ENCODE peak calls at places on chromosomes 16 and 17, in five cellular contexts. P is IMR-90, K is cardiac muscle cell, W is lower lobe of right lung, Z is Peyer's patch. A is an unnamed sample.
A peak's percentile ranks its signal among the peaks of the same experiment; 100 is the strongest.

GRCh38 chr16:57637020-57637419 is 8.6 kb downstream of the ADGRG1 start:
- DNase-seq in P (no peak), K (peak; percentile 47), Z (no peak), W (no peak), A (no peak)

GRCh38 chr17:8904201-8904600 is 36.7 kb upstream of the PIK3R6 start:
- DNase-seq in P (no peak), Z (no peak), W (no peak), K (no peak), A (no peak)

GRCh38 chr16:77596243-77596642 is 126.1 kb upstream of the NUDT7 start:
- DNase-seq in Z (no peak), K (peak; percentile 55), P (peak; percentile 1), W (no peak), A (no peak)

GRCh38 chr17:75500419-75501216 is 14.7 kb downstream of the CASKIN2 start:
- DNase-seq in Z (no peak), P (no peak), K (no peak), W (peak; percentile 37), A (no peak)

GRCh38 chr17:79065105-79065670 is 9.4 kb upstream of the ENGASE start:
- DNase-seq in P (peak; percentile 32), Z (peak; percentile 51), K (peak; percentile 54), W (no peak), A (no peak)

GRCh38 chr17:56939869-56940484 is 20.9 kb downstream of the COIL start:
- DNase-seq in Z (no peak), K (peak; percentile 75), P (peak; percentile 62), W (no peak), A (no peak)

GRCh38 chr16:74699666-74700065 is 996 bp downstream of the MLKL start:
- DNase-seq in W (no peak), K (no peak), P (no peak), Z (no peak), A (no peak)

GRCh38 chr16:4883501-4883900 is 36.2 kb downstream of the UBN1 start:
- DNase-seq in W (peak; percentile 39), K (no peak), Z (no peak), P (no peak), A (peak; percentile 41)

GRCh38 chr17:4948997-4949320 is 629 bp upstream of the PFN1 start:
- DNase-seq in W (peak; percentile 90), P (peak; percentile 89), K (peak; percentile 95), Z (peak; percentile 91), A (peak; percentile 92)

GRCh38 chr17:38605852-38606645 is at the start of gene SRCIN1:
- DNase-seq in W (peak; percentile 71), P (peak; percentile 2), Z (peak; percentile 81), K (peak; percentile 13), A (peak; percentile 70)

GRCh38 chr16:19177111-19177747 is 9.2 kb downstream of the SYT17 start:
- DNase-seq in Z (no peak), W (no peak), P (no peak), K (no peak), A (no peak)

GRCh38 chr17:42200702-42201101 is 6.4 kb upstream of the GHDC start:
- DNase-seq in P (no peak), Z (no peak), K (peak; percentile 89), W (no peak), A (no peak)

GRCh38 chr16:77430360-77430759 is 4.5 kb downstream of the ADAMTS18 start:
- DNase-seq in W (no peak), Z (no peak), K (no peak), P (no peak), A (no peak)

DNA sequence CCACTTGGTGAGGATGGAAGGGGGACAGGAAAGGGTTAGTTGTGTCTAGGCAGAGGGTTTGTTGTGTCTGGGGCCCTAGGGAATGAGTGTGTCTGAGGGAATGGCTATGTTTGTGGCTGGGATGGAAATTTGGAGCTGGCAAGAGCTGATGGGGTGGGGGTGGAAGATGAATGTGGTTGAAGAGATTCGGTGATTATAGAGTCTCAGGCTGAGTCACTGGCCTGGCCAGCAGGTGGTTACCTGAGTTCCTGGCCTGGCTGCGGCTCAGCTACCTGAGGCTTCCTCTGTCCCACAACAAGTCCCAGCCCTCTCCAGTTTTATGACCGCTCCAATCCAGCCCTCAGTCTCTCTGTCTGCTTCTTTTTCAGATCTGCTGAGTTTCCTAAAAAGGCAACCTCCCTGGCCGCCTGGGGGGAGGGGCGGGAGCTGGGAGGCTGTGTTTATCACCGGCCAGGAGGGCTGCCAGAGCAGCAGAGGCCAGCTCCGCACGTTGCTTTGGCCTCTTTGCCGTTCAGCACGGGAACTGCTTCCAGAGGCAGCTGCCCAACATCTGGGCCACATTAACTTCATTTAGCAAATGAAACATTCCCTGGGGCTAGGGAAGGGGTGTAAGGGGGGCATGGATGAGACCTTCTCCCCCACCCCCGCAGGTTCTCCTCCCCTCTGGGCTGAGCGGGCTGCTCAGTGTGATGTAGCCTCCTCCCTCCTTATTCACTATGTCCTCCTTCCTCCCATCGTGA is 21.8 kb downstream of the ITGB3 start:
- DNase-seq in W (peak; percentile 59), P (peak; percentile 84), K (peak; percentile 89), Z (peak; percentile 63), A (peak; percentile 93)
- H3K4me1 ChIP-seq in W (peaks cover 57% of the 10 kb centered on the region), P (peaks cover 49% of the 10 kb centered on the region), K (peaks cover 30% of the 10 kb centered on the region), Z (peaks cover 18% of the 10 kb centered on the region), A (peaks cover 48% of the 10 kb centered on the region)

GRCh38 chr16:85607331-85607765 is 5.8 kb upstream of the GSE1 start:
- DNase-seq in Z (peak; percentile 57), W (no peak), K (peak; percentile 34), P (no peak), A (no peak)

GRCh38 chr16:85604145-85604705 is 8.9 kb upstream of the GSE1 start:
- DNase-seq in Z (no peak), K (no peak), P (no peak), W (no peak), A (no peak)

GRCh38 chr16:85606920-85607319 is 6.2 kb upstream of the GSE1 start:
- DNase-seq in K (no peak), W (no peak), P (no peak), Z (no peak), A (no peak)

GRCh38 chr16:85605912-85606841 is 6.9 kb upstream of the GSE1 start:
- DNase-seq in P (no peak), W (no peak), K (no peak), Z (no peak), A (no peak)

DNA sequence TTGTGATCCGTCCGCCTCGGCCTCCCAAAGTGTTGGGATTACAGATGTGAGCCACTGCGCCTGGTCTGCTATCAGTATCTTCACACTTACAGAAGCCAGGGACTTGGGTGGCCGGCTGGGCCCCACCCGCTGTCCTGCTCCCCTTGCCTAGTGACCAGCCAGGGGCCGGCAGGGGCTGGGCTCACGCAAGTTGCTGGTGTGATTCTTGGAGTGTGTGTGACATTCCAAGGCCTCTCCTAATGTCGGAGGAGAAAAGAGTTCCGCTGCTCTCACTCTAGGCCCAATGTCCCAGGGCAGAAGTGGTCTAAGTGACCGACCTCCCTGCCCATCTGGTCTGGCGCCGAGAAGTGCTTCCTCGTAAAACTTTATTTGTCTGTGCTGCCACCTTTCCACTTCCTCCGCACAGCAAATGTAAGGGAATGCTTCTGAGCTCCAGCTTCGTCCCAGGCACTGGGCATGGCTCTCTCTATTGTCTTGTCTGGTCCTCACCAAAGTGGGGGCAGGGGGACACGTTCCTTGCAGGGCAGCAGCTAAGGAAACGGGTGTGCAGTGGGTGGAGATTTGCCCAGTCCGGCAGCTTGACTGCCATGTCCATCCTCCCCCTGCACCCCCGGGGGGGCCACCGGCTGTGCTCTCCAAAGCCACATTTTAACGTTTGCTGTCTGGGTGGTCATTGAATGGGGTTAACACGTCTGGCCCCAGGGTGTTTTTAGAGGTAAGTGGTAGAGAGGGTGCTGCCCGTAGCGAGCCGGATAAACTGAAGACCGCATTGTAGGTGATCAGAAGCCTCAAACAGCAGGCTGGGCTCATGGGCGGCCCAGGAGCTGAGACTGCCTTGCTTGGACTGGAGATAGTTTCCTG is 7.8 kb upstream of the GSE1 start:
- DNase-seq in W (no peak), P (no peak), Z (no peak), K (no peak), A (no peak)
- H3K36me3 ChIP-seq in W (no peaks in the 10 kb centered on the region), P (no peaks in the 10 kb centered on the region), Z (no peaks in the 10 kb centered on the region), K (no peaks in the 10 kb centered on the region), A (no peaks in the 10 kb centered on the region)

DNA sequence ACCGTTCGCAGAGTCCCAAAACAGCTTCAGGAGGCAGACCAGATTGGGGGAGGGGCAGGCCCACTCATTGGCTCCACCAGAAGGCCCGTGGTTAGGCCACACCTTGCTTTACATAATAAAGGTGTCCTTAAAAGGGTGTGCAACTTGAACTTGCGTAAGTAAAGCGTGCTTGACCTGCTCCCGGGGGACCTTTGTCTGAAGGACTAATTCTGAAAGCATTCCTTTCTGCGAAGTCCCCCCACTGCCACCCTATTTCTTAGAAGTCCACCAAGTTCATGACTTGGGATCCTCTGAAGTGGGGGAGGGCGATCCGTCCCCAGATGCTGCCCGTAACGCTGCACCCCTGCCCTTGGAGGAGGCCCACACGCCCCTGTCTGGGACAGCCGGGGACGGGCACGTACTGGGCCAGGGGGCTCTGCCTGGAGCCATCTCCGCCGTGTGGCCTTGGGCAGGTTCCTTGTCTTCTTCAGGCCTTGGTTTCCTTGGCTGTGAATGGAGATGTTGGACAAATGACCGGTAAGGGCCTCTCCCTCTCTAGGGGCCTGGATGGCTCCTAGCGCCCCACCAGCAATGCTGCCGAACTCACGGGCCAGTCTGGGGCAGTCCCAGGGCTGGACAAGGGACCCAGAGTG is 823 bp upstream of the ZNF469 start:
- DNase-seq in K (no peak), W (peak; percentile 77), Z (no peak), P (no peak), A (peak; percentile 39)
- H3K27ac ChIP-seq in K (no peak overlapping the region), W (no peak overlapping the region), Z (no peak overlapping the region), P (peak overlapping the region; percentile 98), A (no peak overlapping the region)

GRCh38 chr17:50196036-50196435 is 5.4 kb downstream of the COL1A1 start:
- DNase-seq in Z (no peak), W (no peak), K (no peak), P (peak; percentile 30), A (peak; percentile 39)

GRCh38 chr17:50195196-50195865 is 6.1 kb downstream of the COL1A1 start:
- DNase-seq in P (peak; percentile 74), W (peak; percentile 31), Z (no peak), K (peak; percentile 67), A (peak; percentile 24)

GRCh38 chr17:50196826-50197225 is 4.6 kb downstream of the COL1A1 start:
- DNase-seq in K (peak; percentile 62), W (no peak), Z (no peak), P (peak; percentile 84), A (peak; percentile 59)

GRCh38 chr17:50192873-50193274 is 8.6 kb downstream of the COL1A1 start:
- DNase-seq in P (no peak), W (no peak), K (no peak), Z (no peak), A (no peak)

DNA sequence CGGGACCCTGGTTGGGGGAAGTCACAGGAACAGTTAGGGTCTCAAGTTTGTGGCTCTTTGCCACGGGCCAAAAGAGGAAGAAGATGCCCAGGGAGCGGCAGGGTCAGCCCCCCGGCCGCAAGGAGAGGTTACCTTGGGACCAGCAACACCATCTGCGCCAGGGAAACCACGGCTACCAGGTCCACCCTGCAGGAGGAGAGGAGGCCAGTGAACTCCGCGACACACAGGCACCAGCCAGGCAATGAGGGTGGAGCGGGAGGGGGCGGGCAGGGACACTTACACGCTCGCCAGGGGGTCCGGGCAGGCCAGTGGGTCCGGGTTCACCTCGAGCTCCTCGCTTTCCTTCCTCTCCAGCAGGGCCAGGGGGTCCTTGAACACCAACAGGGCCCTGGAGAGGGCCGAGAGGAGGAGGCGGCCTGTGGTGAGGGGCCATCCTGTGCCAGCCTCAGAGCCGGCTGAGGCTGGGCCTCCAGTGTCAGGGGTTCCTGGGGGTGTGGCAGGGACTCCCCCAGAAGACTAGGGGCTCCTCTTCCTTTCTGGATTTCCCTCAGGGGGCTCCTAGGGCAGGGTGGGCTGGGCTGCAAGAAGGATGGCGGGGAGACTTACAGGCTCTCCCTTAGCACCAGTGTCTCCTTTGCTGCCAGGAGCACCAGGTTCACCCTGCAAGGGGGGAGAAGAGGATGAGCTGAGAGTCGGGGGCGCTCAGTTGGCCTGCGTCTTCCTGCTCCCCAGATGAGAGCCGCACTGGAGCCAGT is 6.8 kb downstream of the COL1A1 start:
- DNase-seq in P (no peak), Z (no peak), W (no peak), K (peak; percentile 33), A (no peak)
- H3K4me1 ChIP-seq in P (peaks cover 57% of the 10 kb centered on the region), Z (no peaks in the 10 kb centered on the region), W (peaks cover 21% of the 10 kb centered on the region), K (peaks cover 9% of the 10 kb centered on the region), A (no peaks in the 10 kb centered on the region)

A was measured in psoas muscle.